ENCODE peak calls at places on chromosomes 13 and 19, in four cellular contexts. M is lung, L is right atrium auricular region, Y is uterus. R is an unnamed sample.

GRCh38 chr19:34217952-34218817 is 36.2 kb upstream of the GARRE1 start:
- DNase-seq in L (no peak), M (no peak), Y (peak), R (peak)

GRCh38 chr13:97544041-97544765 is 110.2 kb downstream of the RAP2A start:
- DNase-seq in Y (no peak), M (no peak), L (no peak), R (no peak)

GRCh38 chr19:23482829-23483228 is 87.6 kb upstream of the ZNF91 start:
- DNase-seq in M (no peak), Y (no peak), L (no peak), R (no peak)

GRCh38 chr13:101019126-101019525 is 344.5 kb upstream of the TMTC4 start:
- DNase-seq in Y (no peak), L (no peak), M (no peak), R (no peak)

GRCh38 chr19:52660981-52661380 is 22.8 kb upstream of the ZNF83 start:
- DNase-seq in L (no peak), Y (no peak), M (no peak), R (no peak)

GRCh38 chr13:49436890-49437289 is 7.0 kb downstream of the CAB39L start:
- DNase-seq in Y (peak), M (no peak), L (peak), R (no peak)

GRCh38 chr13:90654970-90655369 is 692.5 kb upstream of the MIR17HG start:
- DNase-seq in M (no peak), Y (no peak), L (no peak), R (no peak)

GRCh38 chr13:98273067-98273823 is 96.2 kb upstream of the RNF113B start:
- DNase-seq in L (no peak), M (no peak), Y (no peak), R (no peak)

GRCh38 chr19:10419200-10419645 is 1.1 kb upstream of the PDE4A start:
- DNase-seq in L (no peak), Y (no peak), M (no peak), R (no peak)

GRCh38 chr19:34690372-34690771 is 12.9 kb downstream of the ZNF302 start:
- DNase-seq in M (no peak), L (no peak), Y (no peak), R (no peak)

GRCh38 chr13:99979453-99980200 is 2.0 kb upstream of the ZIC2 start:
- DNase-seq in M (no peak), L (peak), Y (no peak), R (no peak)

GRCh38 chr13:23567792-23568480 is 2.3 kb upstream of the TNFRSF19 start:
- DNase-seq in L (no peak), M (no peak), Y (no peak), R (no peak)

GRCh38 chr19:52492991-52493470 is 34.4 kb upstream of the ZNF808 start:
- DNase-seq in L (no peak), M (no peak), Y (peak), R (no peak)

GRCh38 chr13:109211616-109212015 is 574.8 kb downstream of the IRS2 start:
- DNase-seq in M (no peak), L (no peak), Y (no peak), R (no peak)

GRCh38 chr19:53876651-53877224 is 5.3 kb upstream of the PRKCG start:
- DNase-seq in Y (no peak), M (no peak), L (no peak), R (no peak)

GRCh38 chr13:31625115-31625514 is 114.2 kb upstream of the RXFP2 start:
- DNase-seq in Y (no peak), M (no peak), L (no peak), R (no peak)

GRCh38 chr19:33740811-33741396 is 55.8 kb upstream of the KCTD15 start:
- DNase-seq in Y (no peak), L (no peak), M (no peak), R (peak)

GRCh38 chr13:112095354-112095753 is 28.4 kb downstream of the SOX1 start:
- DNase-seq in M (no peak), Y (no peak), L (no peak), R (no peak)

GRCh38 chr13:44506251-44506650 is 69.9 kb downstream of the TSC22D1 start:
- DNase-seq in M (no peak), Y (no peak), L (no peak), R (no peak)

GRCh38 chr13:63190742-63191141 is 1775.1 kb upstream of the PCDH20 start:
- DNase-seq in L (no peak), M (no peak), Y (no peak), R (no peak)

GRCh38 chr13:42497798-42498197 is 76.2 kb upstream of the TNFSF11 start:
- DNase-seq in L (no peak), M (no peak), Y (no peak), R (no peak)

GRCh38 chr19:8251025-8251472 is 41.9 kb downstream of the CERS4 start:
- DNase-seq in Y (peak), L (peak), M (peak), R (peak)

GRCh38 chr19:55536951-55537740 is at the start of gene SBK2:
- DNase-seq in M (no peak), Y (no peak), L (no peak), R (no peak)

GRCh38 chr13:86193281-86193680 is 394.1 kb upstream of the SLITRK6 start:
- DNase-seq in L (no peak), Y (no peak), M (no peak), R (no peak)

DNA sequence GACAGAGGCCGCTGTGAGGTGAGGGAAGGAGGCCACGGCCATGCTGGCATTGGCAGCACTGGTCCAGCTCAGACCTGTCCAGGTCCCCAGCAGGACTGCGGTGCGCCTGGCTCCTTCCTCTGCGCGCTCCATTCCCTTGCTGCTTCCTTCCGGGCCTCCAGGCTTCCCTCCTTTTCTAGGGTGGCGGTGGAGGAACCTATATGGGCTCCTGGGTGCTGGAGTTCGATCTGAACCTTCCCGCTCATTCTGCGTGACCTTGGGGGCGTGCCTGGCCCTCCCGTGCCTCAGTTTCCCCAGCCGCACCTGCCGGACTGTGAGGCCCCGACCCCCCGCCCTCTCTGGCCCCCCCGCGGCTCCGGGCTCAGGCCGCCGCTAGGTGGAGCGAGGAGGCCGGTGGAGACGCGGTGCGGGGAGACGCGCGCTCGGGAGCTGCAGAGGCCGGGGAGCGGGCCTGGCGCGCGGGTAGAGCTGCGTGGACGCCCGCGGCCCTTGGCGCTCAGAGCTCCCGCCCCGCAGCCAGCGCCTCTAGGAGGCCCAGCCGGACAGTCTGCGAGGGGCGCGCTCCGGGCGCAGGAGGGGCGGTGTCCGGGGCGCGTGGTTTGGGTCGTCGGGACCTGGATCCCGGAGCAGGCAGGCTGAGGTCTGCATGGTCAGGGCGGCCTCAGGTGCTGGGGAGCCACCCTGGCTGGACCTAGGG is 29.9 kb downstream of the EFNA2 start:
- DNase-seq in M (peak), Y (no peak), L (no peak), R (no peak)
- TF ChIP-seq CTCF in M (peak), Y (peak), L (peak), R (peak)

GRCh38 chr19:49678970-49679831 is 2.1 kb downstream of the PRMT1 start:
- DNase-seq in L (no peak), M (no peak), Y (peak), R (no peak)
- TF ChIP-seq CTCF in L (no peak), M (no peak), Y (no peak), R (no peak)

DNA sequence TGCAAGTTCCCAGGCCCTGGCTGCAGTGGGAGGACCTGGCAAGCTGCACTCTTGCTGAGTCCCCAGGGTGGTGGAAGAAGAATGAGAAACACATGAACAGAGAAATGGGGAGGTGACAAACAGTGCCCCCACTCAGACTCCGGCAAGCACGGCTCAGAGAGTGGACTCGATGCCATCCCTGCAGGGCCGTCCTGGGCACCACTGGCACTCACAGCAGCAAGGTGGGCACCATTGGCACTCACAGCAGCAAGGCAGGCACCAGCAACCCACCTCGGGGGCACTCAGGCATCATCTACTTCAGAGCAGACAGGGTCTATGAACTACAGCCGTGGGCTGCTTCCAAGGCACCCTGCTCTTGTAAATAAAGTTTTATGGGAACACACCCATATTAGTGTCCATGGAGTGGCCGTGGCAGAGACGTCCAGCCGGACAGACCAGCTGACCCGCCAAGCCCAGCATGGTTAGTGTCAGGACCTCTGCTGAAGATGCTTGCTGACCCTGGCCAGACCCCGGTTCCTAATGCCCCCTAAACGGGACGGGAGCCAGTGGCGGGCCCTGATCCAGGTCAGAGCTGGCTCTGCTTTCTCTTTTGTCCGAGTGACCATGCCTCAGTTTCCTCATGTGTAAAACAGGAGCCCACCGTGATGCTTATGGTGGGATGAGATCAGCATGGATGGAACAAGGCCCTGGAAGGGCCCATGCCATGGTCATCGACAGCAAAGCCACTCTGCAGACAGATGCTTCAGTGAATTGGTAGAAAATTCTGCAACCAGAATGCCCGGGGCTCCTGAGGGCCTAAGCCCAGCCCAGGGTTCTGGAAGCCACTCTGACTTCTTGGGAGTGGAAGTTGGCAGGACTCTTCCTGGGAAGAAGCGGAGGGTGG is 2.1 kb upstream of the F10 start:
- DNase-seq in M (no peak), L (no peak), Y (no peak), R (no peak)
- TF ChIP-seq CTCF in M (no peak), L (no peak), Y (no peak), R (no peak)

GRCh38 chr13:39815345-39816111 is 160.1 kb downstream of the COG6 start:
- DNase-seq in Y (no peak), L (no peak), M (no peak), R (no peak)
- TF ChIP-seq CTCF in Y (peak), L (peak), M (no peak), R (no peak)

DNA sequence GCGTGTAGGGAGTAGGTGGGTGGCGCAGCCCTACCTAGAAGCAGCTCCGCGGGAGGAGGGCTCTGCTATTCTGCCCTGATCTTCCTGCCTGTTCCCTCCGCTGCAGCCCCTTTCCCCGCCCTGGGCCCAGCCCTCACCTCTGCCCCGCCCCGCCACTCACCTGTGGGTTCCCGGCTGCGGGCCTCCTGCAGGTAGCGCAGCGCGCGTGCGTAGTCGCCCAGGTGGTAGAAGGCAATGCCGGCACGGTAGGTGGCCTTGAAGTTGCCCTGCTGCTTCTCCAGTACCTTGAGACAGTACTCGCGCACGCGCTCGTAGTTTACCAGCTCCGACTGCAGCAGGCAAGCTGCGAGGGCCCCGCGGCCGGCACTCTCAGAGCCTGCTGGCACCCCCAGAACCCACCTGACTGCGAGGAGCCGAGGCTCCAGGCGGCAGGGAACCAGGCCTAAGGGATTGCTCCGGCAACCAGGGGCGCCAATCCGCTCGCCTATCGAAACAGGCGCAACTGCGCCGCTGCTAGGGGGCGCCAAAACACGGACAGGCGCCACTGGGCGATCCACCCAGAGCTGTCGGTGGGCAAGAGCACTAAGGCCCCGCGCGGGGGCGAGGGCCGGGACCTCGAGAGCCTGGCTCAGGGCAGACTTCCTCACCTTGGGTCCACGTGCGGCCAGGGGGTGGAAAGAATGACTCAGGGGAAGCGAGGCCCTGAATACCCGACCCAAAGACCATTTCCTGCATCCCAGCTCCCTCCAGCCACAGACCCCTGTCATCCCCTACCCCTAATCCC is 965 bp downstream of the TTC9B start:
- DNase-seq in L (no peak), Y (no peak), M (peak), R (peak)
- TF ChIP-seq CTCF in L (peak), Y (peak), M (no peak), R (peak)

GRCh38 chr19:44512326-44513298 is 12.3 kb upstream of the ZNF180 start:
- DNase-seq in Y (no peak), L (no peak), M (no peak), R (peak)
- TF ChIP-seq CTCF in Y (no peak), L (peak), M (no peak), R (peak)

GRCh38 chr19:6357174-6357573 is 4.2 kb upstream of the CLPP start:
- DNase-seq in M (no peak), L (no peak), Y (no peak), R (no peak)

GRCh38 chr19:6350688-6351087 is 10.6 kb upstream of the CLPP start:
- DNase-seq in L (no peak), M (no peak), Y (no peak), R (peak)

GRCh38 chr19:6357995-6358394 is 3.3 kb upstream of the CLPP start:
- DNase-seq in M (no peak), Y (no peak), L (no peak), R (no peak)

GRCh38 chr19:6352381-6353165 is 8.8 kb upstream of the CLPP start:
- DNase-seq in L (no peak), Y (no peak), M (no peak), R (peak)

DNA sequence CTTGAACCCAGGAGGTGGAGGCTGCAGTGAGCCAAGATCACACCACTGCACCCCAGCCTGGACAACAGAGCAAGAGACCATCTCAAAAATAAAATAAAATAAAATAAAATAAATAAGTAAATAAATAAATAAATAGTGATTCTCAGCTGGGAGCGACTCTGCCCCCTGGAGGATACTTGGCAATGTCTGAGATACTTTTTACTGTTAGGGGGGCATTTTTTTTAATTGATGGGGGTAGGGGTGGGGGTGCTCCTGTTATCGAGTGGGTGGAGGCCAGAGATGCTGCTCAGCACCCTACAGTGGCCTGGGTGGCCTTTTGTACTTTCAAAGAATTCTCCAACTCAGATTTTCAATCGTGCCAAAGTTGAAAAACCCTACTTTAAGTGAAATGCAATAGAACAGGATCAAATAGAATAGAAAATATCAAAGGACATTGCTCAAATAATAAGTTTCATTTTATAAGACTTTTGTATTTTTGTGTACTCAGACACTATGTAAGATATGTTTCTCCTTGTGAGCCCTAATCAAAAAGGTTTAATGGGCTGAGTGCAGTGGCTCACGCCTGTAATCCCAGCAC is 7.1 kb upstream of the CLPP start:
- DNase-seq in Y (no peak), L (no peak), M (no peak), R (no peak)
- TF ChIP-seq CTCF in Y (peak), L (peak), M (no peak), R (peak)

DNA sequence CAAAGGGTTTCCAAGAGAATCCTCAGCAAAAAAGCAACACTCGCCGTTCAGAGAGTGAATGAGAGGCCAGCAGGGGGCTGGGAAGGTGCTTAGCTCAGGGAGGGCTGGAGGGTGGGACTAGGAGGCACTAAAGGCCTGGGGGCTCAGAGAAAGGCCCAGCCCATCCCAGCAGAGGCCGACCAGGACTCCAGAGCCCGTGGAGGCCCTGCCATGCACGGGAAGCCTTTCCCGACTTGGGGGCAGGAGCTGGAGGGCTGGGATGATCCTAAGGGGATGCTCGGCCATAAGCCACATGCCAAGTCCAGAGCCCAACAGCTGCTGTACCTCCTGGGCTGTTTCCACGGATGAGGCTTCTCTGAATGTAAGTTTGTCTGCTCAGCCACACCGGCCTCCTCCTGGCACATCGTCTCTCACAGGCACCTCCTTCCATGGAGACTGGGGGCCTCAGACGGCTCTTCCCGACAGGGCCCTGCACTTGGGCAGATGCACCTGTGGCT is 19.5 kb downstream of the RASA3 start:
- DNase-seq in Y (peak), L (peak), M (no peak), R (no peak)
- TF ChIP-seq CTCF in Y (no peak), L (no peak), M (no peak), R (no peak)

GRCh38 chr13:37769078-37769477 is 100.5 kb downstream of the TRPC4 start:
- DNase-seq in Y (no peak), L (no peak), M (no peak), R (no peak)
- TF ChIP-seq CTCF in Y (no peak), L (no peak), M (no peak), R (peak)

R was measured in LNCaP clone FGC.